ENCODE peak calls at places on chromosomes 2 and 18, in ten cellular contexts. J is fibroblast of lung, M is K562, H is ovary, L is lower lobe of right lung, E is upper lobe of right lung, G is psoas muscle, S is GM23248, B is astrocyte, I is foreskin keratinocyte. Q is an unnamed sample.

GRCh38 chr2:191401287-191401686 is 156.1 kb downstream of the MYO1B start:
- DNase-seq in H (no peak), I (no peak), M (no peak), G (no peak), S (peak; percentile 58), B (peak; percentile 47), E (no peak), J (peak; percentile 64), L (no peak), Q (no peak)

GRCh38 chr2:86036790-86037138 is 68.9 kb downstream of the POLR1A start:
- DNase-seq in E (no peak), M (no peak), H (no peak), G (no peak), I (no peak), J (no peak), S (no peak), B (no peak), L (peak; percentile 64), Q (no peak)

GRCh38 chr2:231683292-231683898 is 24.9 kb upstream of the PTMA start:
- DNase-seq in G (no peak), S (no peak), M (no peak), L (no peak), H (no peak), E (no peak), B (no peak), J (no peak), I (no peak), Q (no peak)

GRCh38 chr2:38835015-38835601 is 40.6 kb downstream of the DHX57 start:
- DNase-seq in S (peak; percentile 53), I (no peak), M (no peak), H (no peak), L (no peak), B (no peak), J (peak; percentile 15), G (no peak), E (no peak), Q (no peak)

GRCh38 chr2:127986548-127987079 is 41.2 kb downstream of the SAP130 start:
- DNase-seq in B (no peak), M (no peak), L (no peak), S (no peak), E (no peak), I (no peak), H (no peak), G (no peak), J (no peak), Q (no peak)

GRCh38 chr18:8011906-8012305 is 444.8 kb downstream of the PTPRM start:
- DNase-seq in L (no peak), B (no peak), H (no peak), I (no peak), G (no peak), S (no peak), M (no peak), J (no peak), E (no peak), Q (no peak)

GRCh38 chr2:119224391-119224972 is 848 bp downstream of the STEAP3 start:
- DNase-seq in S (no peak), I (no peak), J (no peak), E (no peak), B (no peak), G (no peak), H (no peak), M (no peak), L (no peak), Q (no peak)

GRCh38 chr2:81324046-81324445 is 1019.5 kb upstream of the LRRTM1 start:
- DNase-seq in I (no peak), L (no peak), J (no peak), E (no peak), S (no peak), H (no peak), B (no peak), M (no peak), G (no peak), Q (no peak)

GRCh38 chr2:98805412-98806265 is 74.7 kb upstream of the MGAT4A start:
- DNase-seq in B (peak; percentile 17), I (peak; percentile 49), L (peak; percentile 63), M (no peak), J (peak; percentile 27), E (peak; percentile 72), H (no peak), G (no peak), S (peak; percentile 70), Q (no peak)

GRCh38 chr2:126909781-126910180 is 11.1 kb downstream of the TEX51 start:
- DNase-seq in E (no peak), B (no peak), G (no peak), I (no peak), S (no peak), J (no peak), L (no peak), H (no peak), M (no peak), Q (no peak)

GRCh38 chr2:130342020-130342532 is 621 bp upstream of the IMP4 start:
- DNase-seq in S (peak; percentile 98), L (peak; percentile 92), H (peak; percentile 84), G (peak; percentile 90), J (peak; percentile 94), M (peak; percentile 89), E (peak; percentile 93), I (peak; percentile 92), B (peak; percentile 90), Q (peak; percentile 81)

GRCh38 chr2:100730290-100730868 is 89.6 kb upstream of the NPAS2 start:
- DNase-seq in B (peak; percentile 53), M (peak; percentile 13), G (peak; percentile 63), H (no peak), L (peak; percentile 61), J (peak; percentile 68), I (no peak), E (peak; percentile 75), S (peak; percentile 85), Q (no peak)

GRCh38 chr2:226673314-226673723 is 126.3 kb downstream of the IRS1 start:
- DNase-seq in G (peak; percentile 41), L (no peak), S (peak; percentile 95), M (no peak), I (peak; percentile 81), H (no peak), J (peak; percentile 96), B (peak; percentile 96), E (no peak), Q (no peak)

GRCh38 chr18:44758821-44759624 is 78.3 kb downstream of the SETBP1 start:
- DNase-seq in S (no peak), I (no peak), B (no peak), E (no peak), G (no peak), M (no peak), L (no peak), H (no peak), J (no peak), Q (no peak)

GRCh38 chr2:108376774-108377173 is 980 bp upstream of the SULT1C4 start:
- DNase-seq in J (no peak), E (no peak), H (no peak), L (no peak), G (no peak), M (no peak), I (no peak), S (no peak), B (no peak), Q (no peak)

GRCh38 chr2:108382196-108382595 is 4.4 kb downstream of the SULT1C4 start:
- DNase-seq in H (no peak), I (no peak), J (no peak), G (no peak), M (no peak), L (no peak), S (no peak), B (no peak), E (no peak), Q (no peak)

GRCh38 chr2:108383146-108383830 is 5.5 kb downstream of the SULT1C4 start:
- DNase-seq in B (no peak), H (no peak), L (no peak), M (no peak), I (no peak), J (peak; percentile 27), G (no peak), E (no peak), S (peak; percentile 24), Q (no peak)

GRCh38 chr2:108377411-108377810 is 343 bp upstream of the SULT1C4 start:
- DNase-seq in H (no peak), G (no peak), B (no peak), J (peak; percentile 13), E (no peak), I (no peak), S (no peak), M (no peak), L (no peak), Q (no peak)

DNA sequence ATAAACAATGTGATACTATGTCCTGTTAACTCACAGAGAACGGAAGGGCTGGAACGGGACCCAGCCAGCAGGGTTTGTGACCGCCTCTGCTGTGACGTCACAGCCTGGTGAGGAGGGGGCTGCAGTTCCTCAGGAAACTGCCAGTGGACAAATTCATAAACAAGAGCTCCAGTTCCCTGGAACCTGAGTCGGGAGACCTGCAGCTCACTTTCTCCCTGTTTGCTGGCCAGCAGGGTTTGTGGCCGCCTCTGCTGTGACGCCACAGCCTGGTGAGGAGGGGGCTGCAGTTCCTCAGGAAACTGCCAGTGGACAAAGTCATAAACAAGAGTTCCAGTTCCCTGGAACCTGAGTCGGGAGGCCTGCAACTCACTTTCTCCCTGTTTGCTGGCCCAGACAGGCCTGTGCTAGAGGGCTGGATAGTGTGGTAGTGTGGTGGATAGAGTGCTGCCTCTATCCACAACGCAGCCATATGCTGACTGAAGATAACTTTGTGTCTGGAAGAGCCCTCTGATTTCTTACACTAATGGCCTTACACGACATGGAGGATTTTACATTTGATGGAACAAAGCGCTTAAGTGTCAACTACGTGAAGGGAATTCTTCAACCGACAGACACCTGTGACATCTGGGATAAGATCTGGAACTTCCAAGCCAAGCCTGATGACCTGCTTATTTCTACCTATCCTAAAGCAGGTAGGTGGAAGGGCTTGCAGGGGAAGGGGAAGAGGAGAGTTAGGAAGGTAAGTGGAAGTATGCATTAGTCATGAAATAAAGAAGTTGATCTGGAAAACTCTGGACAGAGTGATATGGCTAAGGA is at the start of gene SULT1C4:
- DNase-seq in S (no peak), L (peak; percentile 57), E (no peak), G (peak; percentile 22), H (peak; percentile 83), B (no peak), M (no peak), I (no peak), J (peak; percentile 34), Q (no peak)
- H3K27ac ChIP-seq in S (no peak within 1 kb of the TSS), L (peak within 1 kb of the TSS; percentile 67), E (peak within 1 kb of the TSS; percentile 80), G (peak within 1 kb of the TSS; percentile 54), H (peak within 1 kb of the TSS; percentile 92), B (no peak within 1 kb of the TSS), M (peak within 1 kb of the TSS; percentile 3), I (no peak within 1 kb of the TSS), J (no peak within 1 kb of the TSS), Q (no peak within 1 kb of the TSS)

GRCh38 chr2:216233281-216233995 is 124.3 kb downstream of the XRCC5 start:
- DNase-seq in L (no peak), G (no peak), E (no peak), S (no peak), H (no peak), M (no peak), B (no peak), I (no peak), J (no peak), Q (no peak)
- H3K27ac ChIP-seq in L (no peak overlapping the region), G (no peak overlapping the region), E (no peak overlapping the region), S (no peak overlapping the region), H (no peak overlapping the region), M (no peak overlapping the region), B (no peak overlapping the region), I (no peak overlapping the region), J (no peak overlapping the region), Q (no peak overlapping the region)

GRCh38 chr2:54561795-54562592 is 105.9 kb downstream of the SPTBN1 start:
- DNase-seq in H (no peak), G (no peak), S (no peak), J (no peak), E (no peak), I (no peak), M (no peak), B (no peak), L (no peak), Q (no peak)
- H3K27ac ChIP-seq in H (no peak overlapping the region), G (no peak overlapping the region), S (no peak overlapping the region), J (no peak overlapping the region), E (no peak overlapping the region), I (no peak overlapping the region), M (no peak overlapping the region), B (no peak overlapping the region), L (peak overlapping the region; percentile 36), Q (peak overlapping the region; percentile 52)

GRCh38 chr2:13543550-13543949 is 826.8 kb downstream of the TRIB2 start:
- DNase-seq in L (no peak), E (no peak), B (no peak), M (no peak), G (no peak), S (no peak), H (no peak), J (no peak), I (no peak), Q (no peak)
- H3K27ac ChIP-seq in L (no peak overlapping the region), E (no peak overlapping the region), B (no peak overlapping the region), M (no peak overlapping the region), G (no peak overlapping the region), S (no peak overlapping the region), H (no peak overlapping the region), J (no peak overlapping the region), I (no peak overlapping the region), Q (no peak overlapping the region)